ENCODE peak calls at places on chromosomes 6 and 20, in seven cellular contexts. I, Z, O, D, J, Q and G are unnamed samples.

GRCh38 chr6:25717856-25718740 is 36.4 kb upstream of the SLC17A4 start:
- DNase-seq in D (no peak), I (no peak), Z (peak), Q (peak), J (no peak), O (peak), G (no peak)

GRCh38 chr20:38315290-38315966 is 11.5 kb downstream of the BPI start:
- DNase-seq in O (no peak), D (no peak), Z (peak), Q (no peak), I (no peak), J (no peak), G (no peak)

GRCh38 chr20:31713312-31714049 is 9.2 kb downstream of the BCL2L1 start:
- DNase-seq in I (no peak), Z (no peak), Q (no peak), D (no peak), J (no peak), O (peak), G (no peak)

GRCh38 chr6:87697581-87698552 is 4.2 kb downstream of the AKIRIN2 start:
- DNase-seq in I (no peak), J (no peak), O (no peak), Q (no peak), D (no peak), Z (peak), G (no peak)

GRCh38 chr20:46767127-46767761 is 57.8 kb downstream of the SLC2A10 start:
- DNase-seq in I (peak), Q (peak), D (no peak), Z (peak), J (no peak), O (peak), G (peak)

GRCh38 chr6:150560004-150560883 is 39.4 kb upstream of the PLEKHG1 start:
- DNase-seq in Q (peak), Z (no peak), O (no peak), D (no peak), I (no peak), J (no peak), G (no peak)

GRCh38 chr20:36213362-36213761 is 22.9 kb upstream of the AAR2 start:
- DNase-seq in Q (no peak), J (no peak), O (no peak), Z (no peak), I (no peak), D (no peak), G (no peak)

GRCh38 chr20:15257471-15257870 is 920.1 kb upstream of the FLRT3 start:
- DNase-seq in I (no peak), J (no peak), O (no peak), Q (no peak), D (no peak), Z (no peak), G (no peak)

GRCh38 chr20:17530716-17531536 is at the start of gene BFSP1:
- DNase-seq in J (peak), Z (peak), I (peak), O (peak), Q (no peak), D (no peak), G (peak)

GRCh38 chr20:17507032-17507431 is 24.1 kb downstream of the BFSP1 start:
- DNase-seq in Z (no peak), D (no peak), I (no peak), Q (no peak), O (no peak), J (no peak), G (no peak)

GRCh38 chr6:11181478-11182136 is 50.9 kb downstream of the NEDD9 start:
- DNase-seq in D (no peak), Z (no peak), I (no peak), Q (no peak), J (no peak), O (no peak), G (no peak)
- TF ChIP-seq TAF1 in D (no peak), Z (no peak), I (no peak), Q (no peak), J (no peak), O (no peak), G (no peak)

DNA sequence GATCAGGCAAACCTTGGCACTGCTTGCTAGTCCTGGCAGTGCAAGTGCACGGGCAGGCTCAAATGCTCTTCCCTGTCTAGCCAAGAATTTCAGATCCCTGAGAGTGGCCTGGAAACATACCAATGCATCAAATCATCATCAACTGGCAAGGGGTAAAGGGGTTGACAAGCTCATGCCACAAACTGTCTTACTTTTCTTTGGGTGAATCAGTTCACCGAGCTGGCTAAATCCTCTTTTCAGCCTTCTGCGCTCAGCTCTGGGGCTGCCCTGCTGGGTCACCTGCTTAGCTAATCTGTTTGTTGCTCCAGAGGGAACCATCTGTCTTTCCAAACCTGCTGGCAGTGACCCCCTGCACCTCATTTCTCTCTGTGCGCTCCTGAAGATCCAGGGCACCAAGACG is 59.5 kb downstream of the LYRM4 start:
- DNase-seq in O (no peak), I (no peak), Z (no peak), D (no peak), Q (no peak), J (no peak), G (no peak)
- TF ChIP-seq TAF1 in O (no peak), I (no peak), Z (no peak), D (no peak), Q (no peak), J (no peak), G (no peak)

DNA sequence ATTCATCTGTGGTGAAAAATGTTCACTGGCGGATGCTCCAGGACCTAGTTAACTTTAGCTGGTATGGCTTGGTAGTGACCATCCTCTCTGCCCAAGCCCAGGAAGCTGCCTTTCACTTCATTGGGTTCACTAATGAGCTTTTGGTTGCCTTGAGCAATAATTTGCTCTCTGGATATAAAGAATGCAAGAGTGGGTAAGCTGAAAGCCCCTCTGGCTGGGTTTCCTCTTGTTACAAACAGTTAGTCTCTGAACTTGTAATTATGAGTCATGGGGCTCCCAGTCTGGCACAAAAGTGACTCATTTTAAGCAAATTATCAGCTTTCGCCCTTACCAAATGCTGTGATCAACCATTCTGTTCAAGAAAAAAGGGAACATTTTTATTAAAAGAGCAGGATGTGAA is 129.8 kb upstream of the KCNK16 start:
- DNase-seq in I (no peak), D (no peak), Q (no peak), O (no peak), Z (no peak), J (no peak), G (no peak)
- TF ChIP-seq TAF1 in I (no peak), D (no peak), Q (no peak), O (no peak), Z (no peak), J (no peak), G (no peak)

DNA sequence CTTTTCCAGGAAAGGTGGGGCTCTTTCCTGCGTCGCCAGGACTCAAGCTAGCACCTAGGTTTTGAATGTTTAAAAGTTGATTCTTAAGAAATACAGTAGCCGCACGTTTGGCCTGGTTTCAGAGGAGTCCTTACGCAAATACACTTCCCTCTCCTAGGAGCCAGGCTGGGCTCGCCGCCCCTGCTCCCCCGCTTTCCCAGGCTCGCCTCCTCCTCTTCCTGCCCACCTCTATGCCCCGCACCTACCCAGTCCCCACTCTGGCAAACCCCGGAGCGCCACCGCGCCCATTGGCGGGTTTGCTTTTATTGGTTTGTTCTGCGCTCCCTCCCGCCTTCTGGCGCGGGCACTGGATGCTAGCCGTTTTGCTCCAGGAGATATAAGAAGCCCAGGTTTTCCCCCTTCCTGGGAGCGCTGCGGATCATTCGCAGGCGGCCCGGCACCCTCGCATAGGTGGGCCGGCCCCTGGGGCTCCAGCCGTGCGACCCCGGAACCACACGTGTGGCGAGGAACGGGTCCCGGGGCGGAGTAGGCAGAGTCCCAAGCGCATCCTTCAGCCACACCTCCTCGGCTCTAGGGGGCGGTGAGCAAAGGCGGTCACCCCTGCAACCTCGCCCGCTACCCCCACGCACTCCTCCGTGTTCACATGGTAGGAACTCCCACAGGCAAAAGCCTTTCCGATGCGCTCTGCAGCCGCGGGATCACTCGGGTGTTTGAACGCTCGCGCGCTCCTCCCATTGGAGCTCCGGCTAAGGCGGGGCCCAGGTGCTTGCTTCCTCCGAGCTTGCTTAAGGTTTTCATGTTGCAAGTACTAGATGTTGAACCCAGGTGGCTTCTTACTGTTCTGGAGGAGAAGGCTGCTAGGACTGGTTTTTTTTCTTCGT is 119.0 kb downstream of the RTN4IP1 start:
- DNase-seq in J (peak), O (peak), Q (no peak), Z (peak), I (peak), D (no peak), G (peak)
- TF ChIP-seq TAF1 in J (no peak), O (no peak), Q (no peak), Z (peak), I (no peak), D (no peak), G (no peak)

GRCh38 chr6:70684794-70685493 is 17.3 kb downstream of the SMAP1 start:
- DNase-seq in D (no peak), J (no peak), I (no peak), O (no peak), Q (no peak), Z (no peak), G (no peak)
- TF ChIP-seq TAF1 in D (no peak), J (no peak), I (no peak), O (no peak), Q (no peak), Z (no peak), G (no peak)

GRCh38 chr6:12602951-12603710 is 113.4 kb upstream of the PHACTR1 start:
- DNase-seq in Z (peak), J (no peak), Q (no peak), D (no peak), I (no peak), O (peak), G (no peak)
- TF ChIP-seq TAF1 in Z (no peak), J (no peak), Q (no peak), D (no peak), I (no peak), O (no peak), G (no peak)